ENCODE peak calls at places on chromosomes 12 and 14, in seven cellular contexts. One of them, this sample, is unnamed.

GRCh38 chr12:32822344-32822743 is 66.6 kb upstream of the YARS2 start:
- DNase-seq in HT-29: no peak
- DNase-seq in head of caudate nucleus: no peak
- DNase-seq in naive thymus-derived CD8-positive, alpha-beta T cell: no peak
- DNase-seq in KBM-7: no peak
- DNase-seq in left colon: no peak
- DNase-seq in choroid plexus epithelial cell: no peak
- DNase-seq in this sample: no peak

GRCh38 chr12:18430425-18431048 is 169.2 kb downstream of the PIK3C2G start:
- DNase-seq in HT-29: peak; percentile 70
- DNase-seq in head of caudate nucleus: peak; percentile 11
- DNase-seq in naive thymus-derived CD8-positive, alpha-beta T cell: no peak
- DNase-seq in KBM-7: peak; percentile 52
- DNase-seq in left colon: peak; percentile 13
- DNase-seq in choroid plexus epithelial cell: peak; percentile 84
- DNase-seq in this sample: peak; percentile 64

GRCh38 chr12:102093319-102093718 is 26.6 kb downstream of the NUP37 start:
- DNase-seq in HT-29: no peak
- DNase-seq in head of caudate nucleus: no peak
- DNase-seq in naive thymus-derived CD8-positive, alpha-beta T cell: no peak
- DNase-seq in KBM-7: no peak
- DNase-seq in left colon: no peak
- DNase-seq in choroid plexus epithelial cell: peak; percentile 57
- DNase-seq in this sample: no peak

GRCh38 chr12:27967551-27968054 is 4.9 kb downstream of the PTHLH start:
- DNase-seq in HT-29: no peak
- DNase-seq in head of caudate nucleus: no peak
- DNase-seq in naive thymus-derived CD8-positive, alpha-beta T cell: no peak
- DNase-seq in KBM-7: no peak
- DNase-seq in left colon: no peak
- DNase-seq in choroid plexus epithelial cell: no peak
- DNase-seq in this sample: no peak

GRCh38 chr14:50344116-50344775 is 32.1 kb downstream of the DMAC2L start:
- DNase-seq in HT-29: no peak
- DNase-seq in head of caudate nucleus: no peak
- DNase-seq in naive thymus-derived CD8-positive, alpha-beta T cell: no peak
- DNase-seq in KBM-7: no peak
- DNase-seq in left colon: no peak
- DNase-seq in choroid plexus epithelial cell: no peak
- DNase-seq in this sample: no peak

GRCh38 chr12:57112492-57113294 is 1.5 kb upstream of the STAT6 start:
- DNase-seq in HT-29: no peak
- DNase-seq in head of caudate nucleus: peak; percentile 86
- DNase-seq in naive thymus-derived CD8-positive, alpha-beta T cell: no peak
- DNase-seq in KBM-7: no peak
- DNase-seq in left colon: peak; percentile 91
- DNase-seq in choroid plexus epithelial cell: no peak
- DNase-seq in this sample: peak; percentile 95

GRCh38 chr12:117036046-117036445 is 63.2 kb downstream of the TESC start:
- DNase-seq in HT-29: no peak
- DNase-seq in head of caudate nucleus: no peak
- DNase-seq in naive thymus-derived CD8-positive, alpha-beta T cell: no peak
- DNase-seq in KBM-7: no peak
- DNase-seq in left colon: no peak
- DNase-seq in choroid plexus epithelial cell: no peak
- DNase-seq in this sample: no peak

GRCh38 chr12:124696689-124697476 is 129.5 kb upstream of the NCOR2 start:
- DNase-seq in HT-29: peak; percentile 71
- DNase-seq in head of caudate nucleus: no peak
- DNase-seq in naive thymus-derived CD8-positive, alpha-beta T cell: no peak
- DNase-seq in KBM-7: no peak
- DNase-seq in left colon: no peak
- DNase-seq in choroid plexus epithelial cell: no peak
- DNase-seq in this sample: no peak

GRCh38 chr12:53500119-53500775 is 836 bp upstream of the TARBP2 start:
- DNase-seq in HT-29: no peak
- DNase-seq in head of caudate nucleus: no peak
- DNase-seq in naive thymus-derived CD8-positive, alpha-beta T cell: no peak
- DNase-seq in KBM-7: no peak
- DNase-seq in left colon: peak; percentile 45
- DNase-seq in choroid plexus epithelial cell: peak; percentile 93
- DNase-seq in this sample: peak; percentile 56

GRCh38 chr12:25249951-25250738 is 584 bp downstream of the KRAS start:
- DNase-seq in HT-29: peak; percentile 67
- DNase-seq in head of caudate nucleus: peak; percentile 32
- DNase-seq in naive thymus-derived CD8-positive, alpha-beta T cell: peak; percentile 42
- DNase-seq in KBM-7: peak; percentile 58
- DNase-seq in left colon: peak; percentile 76
- DNase-seq in choroid plexus epithelial cell: peak; percentile 23
- DNase-seq in this sample: peak; percentile 70

GRCh38 chr14:77980475-77981321 is 180.8 kb downstream of the ADCK1 start:
- DNase-seq in HT-29: peak; percentile 23
- DNase-seq in head of caudate nucleus: peak; percentile 55
- DNase-seq in naive thymus-derived CD8-positive, alpha-beta T cell: no peak
- DNase-seq in KBM-7: no peak
- DNase-seq in left colon: peak; percentile 58
- DNase-seq in choroid plexus epithelial cell: no peak
- DNase-seq in this sample: peak; percentile 58